ENCODE peak calls at places on chromosomes 7 and 10, in eight cellular contexts. U is WTC11, B is Caco-2, M is HT-29, P is Right ventricle myocardium superior, N is OCI-LY7, G is pancreas, O is activated gamma-delta T cell treated with Interleukin-2 at 50 U/mL for 16 hours. Q is an unnamed sample.

GRCh38 chr10:89470628-89471027 is 56.3 kb downstream of the IFIT5 start:
- DNase-seq in B (no peak), P (no peak), O (no peak), N (no peak), G (no peak), U (no peak), M (no peak), Q (no peak)

GRCh38 chr7:134844200-134844599 is 64.8 kb downstream of the CALD1 start:
- DNase-seq in P (no peak), O (no peak), G (no peak), B (peak), N (no peak), M (peak), U (no peak), Q (no peak)

GRCh38 chr10:71868192-71868697 is 17.2 kb upstream of the PSAP start:
- DNase-seq in O (no peak), G (no peak), U (no peak), M (peak), B (peak), N (peak), P (peak), Q (no peak)

GRCh38 chr7:108189733-108190388 is 59.7 kb upstream of the LAMB4 start:
- DNase-seq in O (no peak), N (no peak), U (no peak), G (no peak), M (no peak), B (no peak), P (no peak), Q (no peak)

GRCh38 chr7:6579446-6579845 is 2.2 kb downstream of the ZDHHC4 start:
- DNase-seq in G (no peak), O (no peak), B (no peak), P (no peak), M (peak), U (no peak), N (peak), Q (no peak)

GRCh38 chr7:30717181-30717580 is 34.8 kb upstream of the INMT start:
- DNase-seq in U (peak), M (no peak), P (no peak), O (no peak), G (no peak), N (no peak), B (no peak), Q (no peak)

GRCh38 chr10:25226775-25227682 is 52.2 kb downstream of the GPR158 start:
- DNase-seq in B (peak), O (no peak), P (no peak), G (peak), U (peak), N (peak), M (peak), Q (no peak)

GRCh38 chr7:121530251-121531174 is 134.4 kb upstream of the FAM3C start:
- DNase-seq in U (no peak), P (no peak), O (peak), M (peak), B (no peak), N (no peak), G (no peak), Q (peak)

GRCh38 chr10:107019154-107019553 is 145.4 kb downstream of the SORCS1 start:
- DNase-seq in G (no peak), P (no peak), N (no peak), U (no peak), O (no peak), B (no peak), M (no peak), Q (no peak)

GRCh38 chr10:126199221-126199998 is 188.9 kb downstream of the ADAM12 start:
- DNase-seq in G (no peak), P (no peak), B (no peak), M (no peak), O (no peak), N (no peak), U (no peak), Q (no peak)

GRCh38 chr10:6667679-6668270 is 87.7 kb upstream of the PRKCQ start:
- DNase-seq in M (peak), P (no peak), N (peak), B (peak), O (peak), U (peak), G (peak), Q (peak)

GRCh38 chr7:22664988-22665798 is 61.8 kb upstream of the IL6 start:
- DNase-seq in U (no peak), N (no peak), B (no peak), G (no peak), O (no peak), P (no peak), M (no peak), Q (no peak)

GRCh38 chr10:125768217-125768616 is 7.4 kb downstream of the MMP21 start:
- DNase-seq in M (peak), G (no peak), B (no peak), P (no peak), O (no peak), U (no peak), N (no peak), Q (no peak)